ENCODE peak calls at places on chromosomes 6 and 20, in six cellular contexts. H is GM18507; J is activated CD4-positive, alpha-beta T cell treated with anti-CD3 and anti-CD28 coated beads, Interleukin-2, amount 50 U/mL, for 1 hour; N is cardiac fibroblast; I is KBM-7; P is activated gamma-delta T cell treated with Interleukin-2 at 50 U/mL for 16 hours. K is an unnamed sample.

GRCh38 chr6:15389759-15390723 is 144.2 kb downstream of the JARID2 start:
- DNase-seq in I (peak; percentile 74), H (no peak), N (peak; percentile 64), J (no peak), P (no peak), K (no peak)

GRCh38 chr6:18327621-18328548 is 59.3 kb upstream of the RNF144B start:
- DNase-seq in P (no peak), J (no peak), H (no peak), N (no peak), I (no peak), K (no peak)

GRCh38 chr6:130655586-130655985 is 171.6 kb upstream of the SMLR1 start:
- DNase-seq in J (no peak), P (no peak), N (no peak), I (no peak), H (no peak), K (no peak)

GRCh38 chr20:58895796-58896180 is 43.3 kb downstream of the GNAS start:
- DNase-seq in J (no peak), H (no peak), P (no peak), I (no peak), N (no peak), K (no peak)

GRCh38 chr20:57038608-57039440 is 227.6 kb downstream of the BMP7 start:
- DNase-seq in H (no peak), N (no peak), J (no peak), P (no peak), I (no peak), K (no peak)

GRCh38 chr20:57810511-57811372 is 100.9 kb upstream of the PMEPA1 start:
- DNase-seq in H (no peak), I (no peak), J (no peak), N (no peak), P (no peak), K (no peak)

GRCh38 chr6:161273356-161273751 is 507 bp downstream of the AGPAT4 start:
- DNase-seq in P (peak; percentile 10), N (peak; percentile 62), J (peak; percentile 64), I (peak; percentile 52), H (no peak), K (peak; percentile 43)

GRCh38 chr6:224350-224749 is 67.9 kb upstream of the DUSP22 start:
- DNase-seq in J (no peak), N (no peak), I (no peak), P (no peak), H (no peak), K (no peak)

GRCh38 chr6:75244063-75244575 is 518 bp upstream of the COX7A2 start:
- DNase-seq in P (no peak), I (no peak), J (no peak), N (no peak), H (no peak), K (no peak)

GRCh38 chr6:71421611-71422010 is 133.0 kb downstream of the OGFRL1 start:
- DNase-seq in I (no peak), J (no peak), P (no peak), H (no peak), N (no peak), K (no peak)

GRCh38 chr6:33689879-33690278 is 21.6 kb downstream of the UQCC2 start:
- DNase-seq in H (no peak), N (no peak), I (no peak), J (no peak), P (no peak), K (no peak)

GRCh38 chr6:44667226-44667625 is 279.7 kb downstream of the CDC5L start:
- DNase-seq in H (no peak), P (no peak), I (no peak), N (peak; percentile 92), J (no peak), K (no peak)

GRCh38 chr6:125790403-125791150 is at the start of gene NCOA7:
- DNase-seq in N (peak; percentile 62), P (peak; percentile 77), J (peak; percentile 75), I (peak; percentile 82), H (no peak), K (peak; percentile 73)

GRCh38 chr6:107740496-107741190 is 83.5 kb downstream of the SCML4 start:
- DNase-seq in P (no peak), N (no peak), J (no peak), H (no peak), I (no peak), K (no peak)

GRCh38 chr20:11952621-11953020 is 34.9 kb downstream of the BTBD3 start:
- DNase-seq in N (peak; percentile 30), P (no peak), J (no peak), H (no peak), I (no peak), K (no peak)

GRCh38 chr6:80179691-80180090 is 73.2 kb downstream of the BCKDHB start:
- DNase-seq in P (no peak), N (no peak), J (no peak), I (no peak), H (no peak), K (no peak)

GRCh38 chr6:159594750-159595117 is 98.3 kb downstream of the SOD2 start:
- DNase-seq in H (no peak), N (peak; percentile 82), I (no peak), J (no peak), P (no peak), K (no peak)

GRCh38 chr6:7604003-7604402 is 14.0 kb downstream of the SNRNP48 start:
- DNase-seq in J (no peak), I (no peak), H (no peak), N (no peak), P (no peak), K (no peak)

GRCh38 chr6:131199568-131200272 is 64.5 kb downstream of the AKAP7 start:
- DNase-seq in P (peak; percentile 73), H (peak; percentile 67), I (peak; percentile 56), J (peak; percentile 68), N (peak; percentile 82), K (peak; percentile 56)

GRCh38 chr6:36622901-36623546 is 28.9 kb downstream of the SRSF3 start:
- DNase-seq in H (no peak), N (no peak), J (no peak), P (no peak), I (no peak), K (no peak)

GRCh38 chr20:53896647-53897046 is 173.7 kb downstream of the BCAS1 start:
- DNase-seq in H (no peak), J (no peak), I (no peak), P (no peak), N (no peak), K (no peak)

GRCh38 chr6:109449789-109450673 is 5.5 kb downstream of the MICAL1 start:
- DNase-seq in I (no peak), P (peak; percentile 47), H (no peak), J (no peak), N (no peak), K (no peak)

GRCh38 chr20:51021067-51022025 is 1.6 kb downstream of the KCNG1 start:
- DNase-seq in N (peak; percentile 46), J (no peak), H (no peak), I (no peak), P (no peak), K (no peak)

GRCh38 chr20:34708621-34709043 is 4.5 kb downstream of the TP53INP2 start:
- DNase-seq in J (peak; percentile 51), I (peak; percentile 76), N (peak; percentile 45), H (no peak), P (peak; percentile 56), K (peak; percentile 48)

GRCh38 chr6:62672989-62673388 is 387.0 kb upstream of the KHDRBS2 start:
- DNase-seq in J (no peak), N (no peak), H (no peak), I (no peak), P (no peak), K (no peak)

GRCh38 chr6:4103929-4104328 is 25.0 kb upstream of the FAM217A start:
- DNase-seq in P (no peak), H (no peak), N (no peak), I (no peak), J (no peak), K (no peak)

GRCh38 chr6:36788768-36789167 is 50.5 kb downstream of the CPNE5 start:
- DNase-seq in J (no peak), P (no peak), I (no peak), N (peak; percentile 28), H (no peak), K (no peak)

GRCh38 chr20:46894971-46895905 is 595 bp downstream of the EYA2 start:
- DNase-seq in P (no peak), J (no peak), I (no peak), N (peak; percentile 8), H (no peak), K (no peak)

GRCh38 chr6:111210074-111210729 is 122.9 kb downstream of the SLC16A10 start:
- DNase-seq in H (peak; percentile 40), I (peak; percentile 86), P (no peak), N (peak; percentile 79), J (no peak), K (no peak)

GRCh38 chr20:64146301-64146935 is 17.8 kb upstream of the MYT1 start:
- DNase-seq in I (no peak), N (no peak), J (no peak), H (no peak), P (no peak), K (no peak)

GRCh38 chr6:5553767-5554166 is 292.5 kb downstream of the FARS2 start:
- DNase-seq in P (no peak), J (no peak), I (no peak), H (no peak), N (no peak), K (no peak)

GRCh38 chr6:103783344-103783743 is 1076.4 kb downstream of the HACE1 start:
- DNase-seq in H (no peak), I (no peak), N (peak; percentile 7), P (no peak), J (no peak), K (no peak)

GRCh38 chr6:16901777-16902176 is 140.5 kb upstream of the ATXN1 start:
- DNase-seq in N (peak; percentile 69), H (no peak), P (no peak), J (no peak), I (no peak), K (no peak)

GRCh38 chr6:37559060-37559459 is 59.4 kb upstream of the CCDC167 start:
- DNase-seq in P (no peak), I (no peak), H (no peak), N (no peak), J (no peak), K (no peak)

GRCh38 chr20:51695574-51696303 is 72.5 kb downstream of the ATP9A start:
- DNase-seq in I (peak; percentile 69), N (peak; percentile 76), P (no peak), J (no peak), H (no peak), K (no peak)

GRCh38 chr20:63129376-63129965 is 86.5 kb downstream of the YTHDF1 start:
- DNase-seq in P (no peak), H (no peak), J (no peak), N (no peak), I (no peak), K (no peak)

GRCh38 chr6:3321875-3322274 is 63.1 kb downstream of the PSMG4 start:
- DNase-seq in N (no peak), I (no peak), P (no peak), J (no peak), H (no peak), K (no peak)

K was measured in effector CD4-positive, alpha-beta T cell.